ENCODE peak calls at places on chromosomes 1 and 21, in four cellular contexts. K, V, P and M are unnamed samples.

GRCh38 chr1:200028586-200029034 is 1.1 kb downstream of the NR5A2 start:
- DNase-seq in P (no peak), K (no peak), V (no peak), M (no peak)

GRCh38 chr1:204780682-204781081 is 90.0 kb upstream of the NFASC start:
- DNase-seq in P (no peak), V (no peak), K (no peak), M (no peak)

GRCh38 chr1:52615489-52616042 is 13.4 kb downstream of the GPX7 start:
- DNase-seq in K (no peak), P (no peak), V (no peak), M (no peak)

GRCh38 chr1:26608895-26609294 is 79.3 kb downstream of the RPS6KA1 start:
- DNase-seq in K (no peak), V (no peak), P (peak), M (no peak)

GRCh38 chr1:229296541-229296941 is 25.6 kb downstream of the RAB4A start:
- DNase-seq in K (no peak), P (no peak), V (no peak), M (no peak)

GRCh38 chr1:201702936-201703335 is 126.0 kb upstream of the IPO9 start:
- DNase-seq in V (peak), P (peak), K (no peak), M (no peak)

GRCh38 chr21:39350094-39351006 is 1.5 kb upstream of the HMGN1 start:
- DNase-seq in V (no peak), P (no peak), K (no peak), M (no peak)

GRCh38 chr1:76209238-76209637 is 134.7 kb downstream of the ST6GALNAC3 start:
- DNase-seq in K (no peak), P (no peak), V (no peak), M (no peak)

GRCh38 chr21:34802180-34802899 is 133.5 kb downstream of the CLIC6 start:
- DNase-seq in K (no peak), V (no peak), P (peak), M (no peak)

GRCh38 chr1:54763814-54764131 is 550 bp downstream of the PARS2 start:
- DNase-seq in K (no peak), P (no peak), V (no peak), M (no peak)